ENCODE peak calls at places on chromosomes 4 and X, in six cellular contexts. Y, T, D, B, N and J are unnamed samples.

GRCh38 chr4:8906991-8907595 is 35.5 kb upstream of the HMX1 start:
- DNase-seq in Y (peak; percentile 7), T (no peak), D (no peak), B (peak; percentile 14), N (no peak), J (no peak)

GRCh38 chr4:123849495-123849894 is 452.9 kb downstream of the SPRY1 start:
- DNase-seq in Y (no peak), T (no peak), D (no peak), B (no peak), N (no peak), J (no peak)

GRCh38 chrX:66902081-66902480 is 263.2 kb upstream of the EDA2R start:
- DNase-seq in Y (no peak), T (no peak), D (no peak), B (no peak), N (no peak), J (no peak)

GRCh38 chrX:138127314-138127713 is 561.4 kb downstream of the ZIC3 start:
- DNase-seq in Y (no peak), T (no peak), D (peak; percentile 47), B (no peak), N (no peak), J (no peak)

GRCh38 chr4:117868201-117868600 is 166.1 kb upstream of the NDST3 start:
- DNase-seq in Y (no peak), T (no peak), D (no peak), B (no peak), N (no peak), J (no peak)

GRCh38 chrX:106898462-106898861 is 4.7 kb downstream of the RIPPLY1 start:
- DNase-seq in Y (no peak), T (peak; percentile 53), D (peak; percentile 23), B (peak; percentile 57), N (no peak), J (peak; percentile 10)

GRCh38 chrX:113929004-113929403 is 654.9 kb upstream of the HTR2C start:
- DNase-seq in Y (no peak), T (peak; percentile 7), D (peak; percentile 5), B (peak; percentile 56), N (peak; percentile 43), J (peak; percentile 1)

GRCh38 chr4:24659241-24659961 is 75.0 kb upstream of the DHX15 start:
- DNase-seq in Y (no peak), T (no peak), D (peak; percentile 7), B (no peak), N (no peak), J (no peak)

GRCh38 chrX:118872102-118872566 is 48.5 kb downstream of the ZCCHC12 start:
- DNase-seq in Y (no peak), T (no peak), D (no peak), B (no peak), N (no peak), J (no peak)

GRCh38 chr4:165325732-165326512 is 1.5 kb upstream of the MSMO1 start:
- DNase-seq in Y (peak; percentile 68), T (no peak), D (peak; percentile 93), B (no peak), N (peak; percentile 47), J (no peak)

GRCh38 chrX:124266325-124267087 is 66.0 kb upstream of the TEX13D start:
- DNase-seq in Y (no peak), T (no peak), D (no peak), B (no peak), N (no peak), J (no peak)

GRCh38 chr4:79917246-79917645 is 155.8 kb downstream of the ANTXR2 start:
- DNase-seq in Y (peak; percentile 66), T (peak; percentile 33), D (peak; percentile 15), B (peak; percentile 50), N (peak; percentile 42), J (peak; percentile 8)

GRCh38 chr4:184644553-184645307 is 4.5 kb downstream of the CASP3 start:
- DNase-seq in Y (no peak), T (no peak), D (peak; percentile 39), B (no peak), N (no peak), J (no peak)

GRCh38 chr4:113383111-113383785 is 333.8 kb downstream of the ANK2 start:
- DNase-seq in Y (no peak), T (no peak), D (peak; percentile 82), B (no peak), N (peak; percentile 15), J (no peak)

GRCh38 chr4:61511716-61512488 is 311.8 kb downstream of the ADGRL3 start:
- DNase-seq in Y (no peak), T (no peak), D (peak; percentile 76), B (no peak), N (no peak), J (no peak)

GRCh38 chr4:37243722-37244582 is 591 bp upstream of the NWD2 start:
- DNase-seq in Y (no peak), T (no peak), D (no peak), B (no peak), N (no peak), J (no peak)

GRCh38 chrX:16882702-16883486 is 12.7 kb upstream of the RBBP7 start:
- DNase-seq in Y (peak; percentile 88), T (peak; percentile 80), D (peak; percentile 35), B (peak; percentile 59), N (peak; percentile 37), J (peak; percentile 68)

GRCh38 chr4:98467627-98468072 is 190.8 kb downstream of the TSPAN5 start:
- DNase-seq in Y (peak; percentile 92), T (peak; percentile 62), D (peak; percentile 86), B (peak; percentile 84), N (peak; percentile 80), J (no peak)

GRCh38 chr4:2797545-2798305 is 4.8 kb downstream of the SH3BP2 start:
- DNase-seq in Y (peak; percentile 45), T (no peak), D (no peak), B (peak; percentile 21), N (no peak), J (peak; percentile 42)

GRCh38 chr4:55736605-55737183 is 82.9 kb upstream of the EXOC1L start:
- DNase-seq in Y (no peak), T (peak; percentile 7), D (no peak), B (no peak), N (peak; percentile 23), J (no peak)
- TF ChIP-seq CTCF in Y (peak; percentile 58), T (peak; percentile 82), D (peak; percentile 26), B (peak; percentile 10), N (peak; percentile 58), J (peak; percentile 33)

GRCh38 chr4:1362521-1362920 is 15.5 kb downstream of the UVSSA start:
- DNase-seq in Y (no peak), T (no peak), D (no peak), B (no peak), N (no peak), J (no peak)

GRCh38 chr4:1361391-1361790 is 14.4 kb downstream of the UVSSA start:
- DNase-seq in Y (no peak), T (no peak), D (no peak), B (no peak), N (no peak), J (no peak)

GRCh38 chr4:1363540-1363939 is 16.5 kb downstream of the UVSSA start:
- DNase-seq in Y (no peak), T (no peak), D (no peak), B (no peak), N (no peak), J (no peak)

GRCh38 chr4:1360423-1361283 is 13.6 kb downstream of the UVSSA start:
- DNase-seq in Y (no peak), T (no peak), D (peak; percentile 43), B (no peak), N (no peak), J (no peak)

DNA sequence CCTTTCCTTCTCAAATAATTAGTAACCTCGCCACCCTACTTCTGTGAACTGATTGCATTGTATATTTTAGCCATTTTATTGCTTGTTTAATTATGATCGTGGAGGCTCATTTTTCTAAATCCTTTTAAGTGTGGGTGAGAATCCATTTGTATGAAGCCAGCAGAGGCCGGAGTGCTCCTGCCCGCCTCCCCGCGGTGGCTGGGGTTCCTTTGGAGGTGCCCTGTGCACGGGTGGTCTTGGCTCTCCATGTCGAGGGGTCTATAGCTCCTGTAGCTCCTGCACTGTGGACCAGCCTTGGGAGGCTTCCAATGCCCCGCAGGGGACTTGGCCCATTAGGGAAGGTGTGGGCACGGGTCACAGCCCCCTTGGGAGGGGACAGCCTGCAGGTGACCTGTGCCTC is 15.0 kb downstream of the UVSSA start:
- DNase-seq in Y (no peak), T (no peak), D (no peak), B (no peak), N (no peak), J (no peak)
- H3K4me3 ChIP-seq in Y (no peak overlapping the region), T (no peak overlapping the region), D (no peak overlapping the region), B (no peak overlapping the region), N (no peak overlapping the region), J (no peak overlapping the region)

GRCh38 chr4:28357985-28358384 is 1497.3 kb downstream of the STIM2 start:
- DNase-seq in Y (no peak), T (no peak), D (no peak), B (peak; percentile 38), N (peak; percentile 7), J (no peak)
- TF ChIP-seq CTCF in Y (no peak), T (no peak), D (no peak), B (peak; percentile 41), N (no peak), J (no peak)

GRCh38 chrX:152958047-152958446 is 35.9 kb downstream of the PNMA5 start:
- DNase-seq in Y (peak; percentile 9), T (no peak), D (peak; percentile 20), B (no peak), N (no peak), J (no peak)
- H3K4me3 ChIP-seq in Y (no peak overlapping the region), T (peak overlapping the region; percentile 52), D (no peak overlapping the region), B (peak overlapping the region; percentile 45), N (peak overlapping the region; percentile 24), J (no peak overlapping the region)

DNA sequence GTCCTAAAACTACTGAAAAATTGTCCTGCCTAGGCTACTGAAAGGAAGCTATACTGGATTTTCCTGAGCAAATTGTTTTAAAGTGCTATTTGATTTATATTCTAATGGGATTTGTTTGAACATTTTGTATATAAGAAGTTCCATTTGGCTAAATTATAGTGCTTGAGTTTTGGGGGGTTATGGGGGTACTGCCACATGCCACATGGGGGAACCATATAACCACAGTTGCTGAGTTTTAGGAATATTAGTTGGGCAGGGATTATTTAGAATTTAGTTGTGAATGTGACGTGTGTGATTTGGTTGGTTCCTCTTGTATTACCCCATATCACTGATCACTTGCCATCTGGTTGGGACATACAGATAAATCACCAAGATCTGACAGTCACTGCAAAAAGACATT is 224.5 kb upstream of the TAPT1 start:
- DNase-seq in Y (no peak), T (no peak), D (no peak), B (no peak), N (no peak), J (no peak)
- TF ChIP-seq CTCF in Y (no peak), T (no peak), D (peak; percentile 36), B (no peak), N (no peak), J (peak; percentile 3)

GRCh38 chrX:3697701-3698279 is 15.7 kb downstream of the PRKX start:
- DNase-seq in Y (no peak), T (no peak), D (peak; percentile 75), B (no peak), N (no peak), J (no peak)
- H3K4me3 ChIP-seq in Y (no peak overlapping the region), T (no peak overlapping the region), D (no peak overlapping the region), B (no peak overlapping the region), N (no peak overlapping the region), J (no peak overlapping the region)

DNA sequence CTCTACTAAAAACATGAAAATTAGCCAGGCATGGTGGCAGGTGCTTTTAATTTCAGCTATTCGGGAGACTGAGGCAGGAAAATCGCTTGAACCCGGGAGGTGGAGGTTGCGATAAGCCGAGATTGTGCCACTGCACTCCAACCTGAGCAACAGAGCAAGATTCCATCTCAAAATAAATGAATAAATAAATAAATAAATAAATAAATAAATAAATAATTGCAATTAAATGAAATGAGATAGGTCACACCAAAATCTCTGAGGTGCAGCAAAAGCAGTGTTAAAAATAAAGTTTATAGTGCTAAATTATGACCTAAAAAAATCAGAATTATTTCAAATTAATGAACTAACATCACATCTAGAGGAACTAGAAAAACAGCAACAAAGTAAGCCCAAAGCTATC is 13.6 kb upstream of the CYLC1 start:
- DNase-seq in Y (no peak), T (no peak), D (no peak), B (no peak), N (no peak), J (no peak)
- TF ChIP-seq CTCF in Y (no peak), T (no peak), D (no peak), B (no peak), N (no peak), J (no peak)